ENCODE peak calls at places on chromosomes 5 and 9, in seven cellular contexts. P, A, B, X, V, U and N are unnamed samples. For H3K4me1, the result is how much of the 10 kb centered on the place peaks cover.

GRCh38 chr9:36642817-36643216 is 70.1 kb downstream of the MELK start:
- DNase-seq in P (no peak), A (no peak), B (no peak), X (no peak), V (no peak), U (no peak), N (no peak)

GRCh38 chr5:159444441-159445082 is 114.3 kb upstream of the IL12B start:
- DNase-seq in P (no peak), A (no peak), B (no peak), X (no peak), V (no peak), U (no peak), N (no peak)

GRCh38 chr9:127835930-127836586 is 18.4 kb downstream of the ENG start:
- DNase-seq in P (peak), A (peak), B (no peak), X (no peak), V (peak), U (no peak), N (no peak)

GRCh38 chr5:120808606-120809005 is 344.5 kb downstream of the PRR16 start:
- DNase-seq in P (no peak), A (no peak), B (no peak), X (no peak), V (no peak), U (no peak), N (no peak)

GRCh38 chr5:3004361-3005080 is 253.0 kb upstream of the IRX2 start:
- DNase-seq in P (no peak), A (no peak), B (no peak), X (no peak), V (peak), U (no peak), N (no peak)

GRCh38 chr5:5158472-5158895 is 18.4 kb downstream of the ADAMTS16 start:
- DNase-seq in P (no peak), A (no peak), B (no peak), X (no peak), V (no peak), U (no peak), N (no peak)

GRCh38 chr9:124187311-124187710 is 70.4 kb upstream of the NEK6 start:
- DNase-seq in P (no peak), A (no peak), B (no peak), X (no peak), V (no peak), U (no peak), N (no peak)

GRCh38 chr9:127528407-127529251 is 77.3 kb downstream of the LRSAM1 start:
- DNase-seq in P (no peak), A (no peak), B (no peak), X (no peak), V (no peak), U (no peak), N (peak)

GRCh38 chr9:9341203-9341602 is 1271.6 kb downstream of the PTPRD start:
- DNase-seq in P (no peak), A (no peak), B (no peak), X (no peak), V (no peak), U (no peak), N (no peak)

GRCh38 chr5:169641253-169641652 is 4.2 kb downstream of the DOCK2 start:
- DNase-seq in P (no peak), A (no peak), B (no peak), X (no peak), V (no peak), U (no peak), N (no peak)

GRCh38 chr9:114098021-114098659 is 952 bp downstream of the KIF12 start:
- DNase-seq in P (no peak), A (no peak), B (no peak), X (no peak), V (peak), U (peak), N (peak)

GRCh38 chr5:150989695-150990094 is 30.7 kb upstream of the GPX3 start:
- DNase-seq in P (no peak), A (no peak), B (no peak), X (no peak), V (no peak), U (no peak), N (no peak)

GRCh38 chr9:92506184-92506857 is 24.0 kb upstream of the ASPN start:
- DNase-seq in P (peak), A (peak), B (no peak), X (no peak), V (no peak), U (no peak), N (peak)

GRCh38 chr5:160926428-160926827 is 74.4 kb upstream of the ATP10B start:
- DNase-seq in P (no peak), A (no peak), B (no peak), X (no peak), V (no peak), U (peak), N (no peak)

GRCh38 chr9:6605202-6605601 is 40.3 kb downstream of the GLDC start:
- DNase-seq in P (no peak), A (no peak), B (no peak), X (no peak), V (no peak), U (no peak), N (no peak)

GRCh38 chr5:57841671-57842375 is 359.2 kb upstream of the ACTBL2 start:
- DNase-seq in P (no peak), A (no peak), B (no peak), X (no peak), V (no peak), U (no peak), N (no peak)

GRCh38 chr9:95511232-95511951 is 5.4 kb downstream of the PTCH1 start:
- DNase-seq in P (no peak), A (peak), B (no peak), X (peak), V (no peak), U (peak), N (peak)

GRCh38 chr5:164335837-164336236 is 830.4 kb downstream of the MAT2B start:
- DNase-seq in P (no peak), A (no peak), B (no peak), X (no peak), V (no peak), U (no peak), N (no peak)
- H3K4me3 ChIP-seq in P (no peak), A (no peak), B (no peak), X (no peak), V (no peak), U (no peak), N (no peak)

GRCh38 chr5:124706041-124706440 is 40.4 kb downstream of the ZNF608 start:
- DNase-seq in P (no peak), A (no peak), B (no peak), X (no peak), V (no peak), U (no peak), N (no peak)

GRCh38 chr5:124703995-124704394 is 42.4 kb downstream of the ZNF608 start:
- DNase-seq in P (no peak), A (no peak), B (no peak), X (no peak), V (no peak), U (no peak), N (no peak)

GRCh38 chr5:124706729-124707361 is 39.6 kb downstream of the ZNF608 start:
- DNase-seq in P (no peak), A (no peak), B (no peak), X (no peak), V (peak), U (peak), N (no peak)

GRCh38 chr5:124705577-124705976 is 40.9 kb downstream of the ZNF608 start:
- DNase-seq in P (no peak), A (no peak), B (no peak), X (no peak), V (no peak), U (no peak), N (no peak)

GRCh38 chr5:124704594-124705284 is 41.7 kb downstream of the ZNF608 start:
- DNase-seq in P (no peak), A (no peak), B (no peak), X (no peak), V (no peak), U (no peak), N (no peak)
- H3K4me1 ChIP-seq in P (half or more), A (half or more), B (under half), X (under half), V (under half), U (half or more), N (under half)

DNA sequence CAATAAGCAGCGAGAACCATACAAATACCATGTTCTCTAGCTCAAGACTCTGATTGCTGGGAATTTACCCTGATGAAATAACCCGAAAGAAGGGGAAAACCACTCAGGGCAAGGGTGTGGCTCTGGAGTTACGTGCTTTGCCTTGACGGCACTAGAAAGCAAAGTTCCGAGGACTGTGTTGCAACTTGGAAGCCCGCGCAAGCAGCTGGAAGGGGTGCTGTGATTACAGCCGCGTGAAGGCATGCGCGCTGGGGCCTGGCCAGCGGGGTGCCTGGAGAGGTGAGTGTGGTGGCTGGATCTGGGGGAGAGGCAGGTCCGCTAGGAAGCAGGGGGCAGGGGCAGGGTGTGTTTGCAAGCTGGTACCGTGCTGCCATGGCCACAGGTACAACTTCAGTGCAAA is 52.6 kb upstream of the CNOT6 start:
- DNase-seq in P (peak), A (no peak), B (no peak), X (no peak), V (peak), U (no peak), N (no peak)
- H3K27ac ChIP-seq in P (no peak), A (no peak), B (no peak), X (no peak), V (peak), U (no peak), N (no peak)

DNA sequence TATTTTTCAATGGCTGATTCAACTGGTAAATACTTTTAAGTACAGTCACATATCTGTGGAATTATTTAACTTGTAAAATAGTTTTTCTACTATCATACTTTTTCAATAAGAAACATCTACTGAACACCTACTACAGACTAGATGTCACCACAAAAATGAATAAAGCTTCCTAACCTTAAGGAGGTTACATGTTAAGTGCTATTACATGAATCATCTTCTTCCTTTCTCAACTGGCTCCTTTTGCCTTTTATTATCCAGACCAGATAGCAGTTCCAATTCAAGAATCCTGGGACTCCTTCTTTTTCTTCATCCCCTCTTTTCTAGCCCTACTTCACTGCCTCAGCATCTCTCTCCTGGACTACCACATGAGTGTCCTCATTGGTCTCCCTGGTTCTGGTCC is 4.7 kb downstream of the PGGT1B start:
- DNase-seq in P (no peak), A (no peak), B (no peak), X (no peak), V (no peak), U (no peak), N (no peak)
- H3K4me3 ChIP-seq in P (no peak), A (no peak), B (no peak), X (no peak), V (no peak), U (no peak), N (no peak)

GRCh38 chr5:14675309-14675708 is 10.8 kb downstream of the OTULIN start:
- DNase-seq in P (no peak), A (no peak), B (no peak), X (no peak), V (no peak), U (no peak), N (no peak)

GRCh38 chr5:14678773-14679334 is 14.3 kb downstream of the OTULIN start:
- DNase-seq in P (no peak), A (no peak), B (no peak), X (no peak), V (no peak), U (no peak), N (no peak)

GRCh38 chr5:14673443-14673842 is 8.9 kb downstream of the OTULIN start:
- DNase-seq in P (no peak), A (no peak), B (no peak), X (no peak), V (no peak), U (no peak), N (no peak)

GRCh38 chr5:14675865-14676300 is 11.4 kb downstream of the OTULIN start:
- DNase-seq in P (no peak), A (no peak), B (no peak), X (no peak), V (no peak), U (no peak), N (no peak)

DNA sequence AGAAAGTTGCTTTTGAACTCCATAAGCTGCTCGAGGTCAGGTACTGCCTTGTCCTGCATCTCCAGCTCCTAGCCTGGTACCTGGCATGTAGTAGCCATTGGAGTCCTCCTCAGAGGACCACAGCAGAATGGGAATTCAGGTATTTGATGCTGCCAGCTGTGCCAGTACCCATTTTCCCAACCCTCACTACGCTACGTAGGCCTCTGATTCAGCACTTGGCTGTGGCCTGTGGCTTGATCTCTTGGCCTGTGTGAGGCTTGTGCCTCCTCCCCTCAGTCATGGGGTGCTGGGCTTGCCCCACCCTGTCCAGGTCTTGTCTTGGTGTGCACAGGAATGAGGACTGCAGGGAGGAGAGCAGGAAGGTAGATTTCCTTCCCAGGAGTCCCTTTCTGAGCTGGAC is 11.8 kb downstream of the OTULIN start:
- DNase-seq in P (no peak), A (no peak), B (no peak), X (no peak), V (no peak), U (peak), N (no peak)
- H3K4me1 ChIP-seq in P (under half), A (under half), B (under half), X (under half), V (under half), U (under half), N (under half)

GRCh38 chr9:108275906-108276305 is 579.9 kb downstream of the ACTL7B start:
- DNase-seq in P (no peak), A (no peak), B (no peak), X (no peak), V (no peak), U (no peak), N (no peak)

GRCh38 chr9:108271646-108272349 is 584.0 kb downstream of the ACTL7B start:
- DNase-seq in P (no peak), A (no peak), B (no peak), X (no peak), V (no peak), U (peak), N (no peak)

GRCh38 chr9:108273988-108274387 is 581.8 kb downstream of the ACTL7B start:
- DNase-seq in P (no peak), A (no peak), B (no peak), X (no peak), V (no peak), U (no peak), N (no peak)

GRCh38 chr9:108272350-108272899 is 583.4 kb downstream of the ACTL7B start:
- DNase-seq in P (peak), A (peak), B (no peak), X (no peak), V (peak), U (peak), N (peak)

DNA sequence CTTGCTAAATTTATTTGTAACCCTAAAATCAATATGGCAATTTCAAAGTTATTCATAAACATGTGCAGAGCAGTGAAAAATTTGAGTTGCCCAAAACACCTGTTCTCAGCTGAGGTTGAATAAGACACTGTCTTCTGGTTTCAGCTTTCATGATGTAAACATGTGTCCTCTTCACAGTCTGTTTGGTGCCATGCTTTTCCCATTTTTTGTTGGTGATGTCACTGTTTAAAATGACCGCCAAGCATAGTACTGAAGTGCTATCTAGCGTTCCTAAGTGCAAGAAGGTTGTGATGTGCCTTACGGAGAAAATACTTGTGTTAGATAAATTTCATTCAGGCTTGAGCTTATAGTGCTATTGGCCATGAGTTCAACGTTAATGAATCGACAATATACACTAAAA is 580.8 kb downstream of the ACTL7B start:
- DNase-seq in P (no peak), A (no peak), B (no peak), X (no peak), V (no peak), U (no peak), N (no peak)
- H3K27ac ChIP-seq in P (no peak), A (no peak), B (no peak), X (no peak), V (no peak), U (no peak), N (no peak)

DNA sequence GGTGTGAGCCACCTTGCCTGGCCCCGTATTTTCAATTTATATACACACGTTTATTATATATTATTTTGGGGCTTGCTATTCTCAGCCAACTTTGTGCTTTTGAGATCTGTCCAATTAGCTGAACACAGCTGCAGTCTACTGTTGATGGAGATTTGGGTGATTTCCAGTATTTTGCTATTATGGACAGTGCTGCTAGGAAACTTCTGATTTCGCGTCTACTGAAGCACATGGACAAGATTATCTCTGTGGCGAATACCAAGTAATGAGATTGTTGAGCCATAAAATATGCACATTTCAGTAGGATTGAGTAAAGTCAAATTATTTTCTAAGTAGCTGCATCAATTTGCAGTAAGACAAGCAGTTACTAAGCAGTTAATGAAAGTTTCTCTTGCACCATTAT is 1731.2 kb upstream of the CDH6 start:
- DNase-seq in P (no peak), A (no peak), B (no peak), X (no peak), V (no peak), U (no peak), N (no peak)
- H3K4me3 ChIP-seq in P (no peak), A (no peak), B (no peak), X (no peak), V (no peak), U (no peak), N (no peak)

GRCh38 chr9:89793551-89793950 is 188.7 kb downstream of the GADD45G start:
- DNase-seq in P (no peak), A (peak), B (no peak), X (no peak), V (peak), U (no peak), N (no peak)
- H3K4me1 ChIP-seq in P (under half), A (under half), B (under half), X (under half), V (under half), U (under half), N (under half)

GRCh38 chr5:128327973-128328372 is 210.1 kb downstream of the FBN2 start:
- DNase-seq in P (no peak), A (no peak), B (no peak), X (no peak), V (no peak), U (no peak), N (no peak)
- H3K27ac ChIP-seq in P (no peak), A (no peak), B (no peak), X (no peak), V (no peak), U (no peak), N (no peak)

GRCh38 chr9:37961346-37961745 is 57.4 kb upstream of the SLC25A51 start:
- DNase-seq in P (no peak), A (no peak), B (no peak), X (no peak), V (no peak), U (no peak), N (no peak)
- H3K4me3 ChIP-seq in P (no peak), A (no peak), B (no peak), X (no peak), V (no peak), U (no peak), N (no peak)